ENCODE peak calls at places on chromosome 4, in five cellular contexts. One of them, this sample, is unnamed.

GRCh38 chr4:35872273-35872672 is 372.0 kb downstream of the ARAP2 start:
- DNase-seq in AG04450: no peak
- DNase-seq in RWPE1: no peak
- DNase-seq in upper lobe of right lung: no peak
- DNase-seq in ascending aorta: no peak
- DNase-seq in this sample: no peak

GRCh38 chr4:137664416-137664815 is 132.1 kb upstream of the PCDH18 start:
- DNase-seq in AG04450: no peak
- DNase-seq in RWPE1: no peak
- DNase-seq in upper lobe of right lung: no peak
- DNase-seq in ascending aorta: no peak
- DNase-seq in this sample: no peak

GRCh38 chr4:113028074-113028473 is 21.4 kb upstream of the ANK2 start:
- DNase-seq in AG04450: no peak
- DNase-seq in RWPE1: no peak
- DNase-seq in upper lobe of right lung: no peak
- DNase-seq in ascending aorta: no peak
- DNase-seq in this sample: no peak

GRCh38 chr4:94726524-94727123 is 31.1 kb upstream of the BMPR1B start:
- DNase-seq in AG04450: no peak
- DNase-seq in RWPE1: no peak
- DNase-seq in upper lobe of right lung: no peak
- DNase-seq in ascending aorta: no peak
- DNase-seq in this sample: no peak

GRCh38 chr4:102715057-102715456 is 45.7 kb downstream of the MANBA start:
- DNase-seq in AG04450: no peak
- DNase-seq in RWPE1: no peak
- DNase-seq in upper lobe of right lung: no peak
- DNase-seq in ascending aorta: no peak
- DNase-seq in this sample: no peak

GRCh38 chr4:164440196-164440595 is 313.7 kb upstream of the SMIM31 start:
- DNase-seq in AG04450: no peak
- DNase-seq in RWPE1: peak
- DNase-seq in upper lobe of right lung: no peak
- DNase-seq in ascending aorta: no peak
- DNase-seq in this sample: no peak

GRCh38 chr4:8910822-8911310 is 39.2 kb upstream of the HMX1 start:
- DNase-seq in AG04450: no peak
- DNase-seq in RWPE1: no peak
- DNase-seq in upper lobe of right lung: peak
- DNase-seq in ascending aorta: no peak
- DNase-seq in this sample: no peak

GRCh38 chr4:188143731-188144130 is 4.5 kb downstream of the TRIML1 start:
- DNase-seq in AG04450: no peak
- DNase-seq in RWPE1: no peak
- DNase-seq in upper lobe of right lung: no peak
- DNase-seq in ascending aorta: no peak
- DNase-seq in this sample: no peak

GRCh38 chr4:88818650-88819470 is 121.2 kb upstream of the NAP1L5 start:
- DNase-seq in AG04450: peak
- DNase-seq in RWPE1: peak
- DNase-seq in upper lobe of right lung: no peak
- DNase-seq in ascending aorta: no peak
- DNase-seq in this sample: peak

GRCh38 chr4:139454111-139454600 is at the start of gene RAB33B:
- DNase-seq in AG04450: peak
- DNase-seq in RWPE1: peak
- DNase-seq in upper lobe of right lung: no peak
- DNase-seq in ascending aorta: no peak
- DNase-seq in this sample: peak

GRCh38 chr4:98577956-98578355 is 80.5 kb downstream of the TSPAN5 start:
- DNase-seq in AG04450: no peak
- DNase-seq in RWPE1: no peak
- DNase-seq in upper lobe of right lung: no peak
- DNase-seq in ascending aorta: no peak
- DNase-seq in this sample: no peak

GRCh38 chr4:110622841-110623709 is at the start of gene PITX2:
- DNase-seq in AG04450: peak
- DNase-seq in RWPE1: peak
- DNase-seq in upper lobe of right lung: peak
- DNase-seq in ascending aorta: no peak
- DNase-seq in this sample: no peak

GRCh38 chr4:148054275-148054674 is 322.4 kb downstream of the ARHGAP10 start:
- DNase-seq in AG04450: no peak
- DNase-seq in RWPE1: no peak
- DNase-seq in upper lobe of right lung: no peak
- DNase-seq in ascending aorta: no peak
- DNase-seq in this sample: no peak

GRCh38 chr4:142248946-142249345 is 597.2 kb downstream of the INPP4B start:
- DNase-seq in AG04450: peak
- DNase-seq in RWPE1: no peak
- DNase-seq in upper lobe of right lung: no peak
- DNase-seq in ascending aorta: no peak
- DNase-seq in this sample: no peak

GRCh38 chr4:16037901-16038300 is 45.9 kb downstream of the PROM1 start:
- DNase-seq in AG04450: no peak
- DNase-seq in RWPE1: no peak
- DNase-seq in upper lobe of right lung: no peak
- DNase-seq in ascending aorta: no peak
- DNase-seq in this sample: no peak

GRCh38 chr4:184538023-184538599 is 63.8 kb upstream of the IRF2 start:
- DNase-seq in AG04450: peak
- DNase-seq in RWPE1: peak
- DNase-seq in upper lobe of right lung: peak
- DNase-seq in ascending aorta: peak
- DNase-seq in this sample: peak

GRCh38 chr4:99390060-99390459 is 37.5 kb upstream of the ADH1C start:
- DNase-seq in AG04450: peak
- DNase-seq in RWPE1: no peak
- DNase-seq in upper lobe of right lung: no peak
- DNase-seq in ascending aorta: no peak
- DNase-seq in this sample: no peak

GRCh38 chr4:48906283-48907173 is at the start of gene OCIAD2:
- DNase-seq in AG04450: no peak
- DNase-seq in RWPE1: peak
- DNase-seq in upper lobe of right lung: peak
- DNase-seq in ascending aorta: peak
- DNase-seq in this sample: no peak

GRCh38 chr4:183988874-183989273 is 83.8 kb downstream of the STOX2 start:
- DNase-seq in AG04450: no peak
- DNase-seq in RWPE1: no peak
- DNase-seq in upper lobe of right lung: no peak
- DNase-seq in ascending aorta: no peak
- DNase-seq in this sample: no peak

GRCh38 chr4:139734875-139735380 is 69.3 kb downstream of the MGST2 start:
- DNase-seq in AG04450: no peak
- DNase-seq in RWPE1: peak
- DNase-seq in upper lobe of right lung: peak
- DNase-seq in ascending aorta: peak
- DNase-seq in this sample: peak

GRCh38 chr4:59612235-59612634 is 1587.9 kb upstream of the ADGRL3 start:
- DNase-seq in AG04450: no peak
- DNase-seq in RWPE1: peak
- DNase-seq in upper lobe of right lung: no peak
- DNase-seq in ascending aorta: no peak
- DNase-seq in this sample: no peak

GRCh38 chr4:184762100-184762499 is 28.2 kb upstream of the CENPU start:
- DNase-seq in AG04450: no peak
- DNase-seq in RWPE1: no peak
- DNase-seq in upper lobe of right lung: no peak
- DNase-seq in ascending aorta: no peak
- DNase-seq in this sample: no peak

GRCh38 chr4:42917316-42917715 is 24.8 kb downstream of the GRXCR1 start:
- DNase-seq in AG04450: no peak
- DNase-seq in RWPE1: no peak
- DNase-seq in upper lobe of right lung: no peak
- DNase-seq in ascending aorta: no peak
- DNase-seq in this sample: no peak

GRCh38 chr4:87838207-87838606 is 5.4 kb downstream of the MEPE start:
- DNase-seq in AG04450: no peak
- DNase-seq in RWPE1: peak
- DNase-seq in upper lobe of right lung: no peak
- DNase-seq in ascending aorta: no peak
- DNase-seq in this sample: no peak

GRCh38 chr4:102734591-102735385 is 26.0 kb downstream of the MANBA start:
- DNase-seq in AG04450: no peak
- DNase-seq in RWPE1: no peak
- DNase-seq in upper lobe of right lung: no peak
- DNase-seq in ascending aorta: no peak
- DNase-seq in this sample: no peak

GRCh38 chr4:76305971-76306881 is at the start of gene STBD1:
- DNase-seq in AG04450: peak
- DNase-seq in RWPE1: peak
- DNase-seq in upper lobe of right lung: peak
- DNase-seq in ascending aorta: peak
- DNase-seq in this sample: peak

GRCh38 chr4:76307670-76308014 is 1.1 kb downstream of the STBD1 start:
- DNase-seq in AG04450: no peak
- DNase-seq in RWPE1: no peak
- DNase-seq in upper lobe of right lung: no peak
- DNase-seq in ascending aorta: no peak
- DNase-seq in this sample: no peak

GRCh38 chr4:76302856-76303438 is 3.6 kb upstream of the STBD1 start:
- DNase-seq in AG04450: no peak
- DNase-seq in RWPE1: no peak
- DNase-seq in upper lobe of right lung: no peak
- DNase-seq in ascending aorta: no peak
- DNase-seq in this sample: no peak

GRCh38 chr4:76306882-76307669 is 543 bp downstream of the STBD1 start:
- DNase-seq in AG04450: no peak
- DNase-seq in RWPE1: peak
- DNase-seq in upper lobe of right lung: peak
- DNase-seq in ascending aorta: no peak
- DNase-seq in this sample: no peak

DNA sequence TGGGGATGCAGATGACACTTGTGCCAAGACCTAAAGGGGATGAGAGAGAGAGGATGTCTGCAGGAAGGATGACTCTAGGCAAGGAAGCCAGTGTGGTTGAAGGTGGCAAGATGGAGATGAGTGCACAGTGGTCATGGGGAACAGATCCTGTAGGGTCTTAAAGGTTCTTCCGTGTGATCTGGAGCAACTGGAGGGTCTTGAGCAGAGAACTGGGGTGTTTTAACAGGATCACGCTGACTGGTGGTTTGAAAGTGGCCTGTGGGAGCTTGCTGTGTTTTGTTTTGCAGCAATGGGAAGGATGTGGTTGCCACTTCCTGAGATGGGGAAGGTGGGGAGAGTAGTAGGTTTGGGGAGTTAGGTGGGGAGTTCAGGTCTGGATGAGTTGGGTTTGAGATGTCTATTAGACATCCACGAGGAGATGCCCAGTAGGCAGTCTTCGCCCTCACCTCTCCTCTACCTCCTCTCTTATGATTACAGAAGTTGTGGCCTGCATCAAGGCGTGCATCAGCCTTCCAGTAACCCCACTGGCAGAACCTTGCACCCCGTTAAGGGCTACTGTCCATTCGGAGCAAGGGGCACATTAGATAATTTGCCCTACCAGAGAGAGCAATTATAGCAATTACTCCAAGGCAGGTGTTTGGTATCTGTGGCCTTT is 1.4 kb upstream of the STBD1 start:
- DNase-seq in AG04450: no peak
- DNase-seq in RWPE1: no peak
- DNase-seq in upper lobe of right lung: no peak
- DNase-seq in ascending aorta: no peak
- DNase-seq in this sample: no peak
- H3K27ac ChIP-seq in AG04450: no peak
- H3K27ac ChIP-seq in RWPE1: no peak
- H3K27ac ChIP-seq in upper lobe of right lung: peak
- H3K27ac ChIP-seq in ascending aorta: peak
- H3K27ac ChIP-seq in this sample: no peak

GRCh38 chr4:105061136-105061696 is 85.5 kb upstream of the TET2 start:
- DNase-seq in AG04450: no peak
- DNase-seq in RWPE1: peak
- DNase-seq in upper lobe of right lung: no peak
- DNase-seq in ascending aorta: no peak
- DNase-seq in this sample: no peak
- H3K27ac ChIP-seq in AG04450: no peak
- H3K27ac ChIP-seq in RWPE1: no peak
- H3K27ac ChIP-seq in upper lobe of right lung: peak
- H3K27ac ChIP-seq in ascending aorta: no peak
- H3K27ac ChIP-seq in this sample: no peak

GRCh38 chr4:176879370-176880116 is 86.8 kb upstream of the VEGFC start:
- DNase-seq in AG04450: no peak
- DNase-seq in RWPE1: no peak
- DNase-seq in upper lobe of right lung: no peak
- DNase-seq in ascending aorta: no peak
- DNase-seq in this sample: no peak

GRCh38 chr4:176872461-176872860 is 79.7 kb upstream of the VEGFC start:
- DNase-seq in AG04450: no peak
- DNase-seq in RWPE1: no peak
- DNase-seq in upper lobe of right lung: no peak
- DNase-seq in ascending aorta: no peak
- DNase-seq in this sample: no peak

GRCh38 chr4:176875026-176875425 is 82.3 kb upstream of the VEGFC start:
- DNase-seq in AG04450: no peak
- DNase-seq in RWPE1: no peak
- DNase-seq in upper lobe of right lung: no peak
- DNase-seq in ascending aorta: no peak
- DNase-seq in this sample: no peak

DNA sequence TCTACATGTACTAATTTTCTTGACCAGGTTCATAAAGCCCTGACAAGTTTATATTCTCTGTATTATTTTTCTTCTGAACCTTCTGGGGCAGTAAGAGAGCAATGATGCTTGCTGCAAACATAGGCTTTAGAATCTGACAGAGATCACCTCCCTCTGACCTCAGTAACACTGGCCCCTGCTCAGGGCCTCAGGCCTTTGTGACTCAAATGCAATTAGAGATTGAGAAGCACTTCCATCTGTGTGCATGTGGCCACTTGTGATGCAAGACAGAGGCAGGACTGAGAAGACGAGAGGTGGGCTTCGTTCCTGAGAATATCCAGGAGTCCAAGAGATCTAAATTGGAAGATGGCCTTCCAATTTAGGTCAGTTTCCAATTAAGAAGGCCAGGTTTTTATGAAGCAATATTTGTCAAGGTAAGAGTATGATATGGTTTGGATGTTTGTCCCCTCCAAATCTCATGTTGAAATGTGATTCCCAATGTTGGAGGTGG is 82.8 kb upstream of the VEGFC start:
- DNase-seq in AG04450: no peak
- DNase-seq in RWPE1: peak
- DNase-seq in upper lobe of right lung: no peak
- DNase-seq in ascending aorta: no peak
- DNase-seq in this sample: no peak
- H3K27ac ChIP-seq in AG04450: no peak
- H3K27ac ChIP-seq in RWPE1: no peak
- H3K27ac ChIP-seq in upper lobe of right lung: no peak
- H3K27ac ChIP-seq in ascending aorta: no peak
- H3K27ac ChIP-seq in this sample: no peak

DNA sequence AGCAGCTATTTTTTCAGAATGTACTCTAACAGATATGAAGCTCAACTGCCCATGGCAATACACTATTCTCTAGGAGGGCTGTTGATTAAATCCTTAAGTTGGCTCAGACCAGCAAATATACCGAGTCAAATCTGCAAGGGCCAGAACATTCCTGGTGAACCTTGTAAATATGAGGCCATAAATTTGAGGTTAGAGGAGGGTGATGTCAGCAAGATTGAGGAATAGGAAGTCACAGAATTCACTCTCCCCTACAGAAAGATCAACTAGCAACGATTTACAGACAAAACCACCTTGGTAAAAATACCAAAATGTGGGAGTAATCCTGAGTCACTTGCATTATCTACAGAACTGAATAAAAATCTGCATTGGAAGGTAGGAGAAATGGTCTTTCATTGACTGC is 399.3 kb downstream of the GPM6A start:
- DNase-seq in AG04450: no peak
- DNase-seq in RWPE1: no peak
- DNase-seq in upper lobe of right lung: no peak
- DNase-seq in ascending aorta: no peak
- DNase-seq in this sample: no peak
- H3K27ac ChIP-seq in AG04450: no peak
- H3K27ac ChIP-seq in RWPE1: no peak
- H3K27ac ChIP-seq in upper lobe of right lung: no peak
- H3K27ac ChIP-seq in ascending aorta: no peak
- H3K27ac ChIP-seq in this sample: no peak